ENCODE peak calls at places on chromosomes 3 and 15, in four cellular contexts. P is fibroblast of lung, N is A549, J is left ventricle myocardium inferior. Z is an unnamed sample.

GRCh38 chr15:101534376-101534970 is 45.0 kb upstream of the PCSK6 start:
- DNase-seq in P (no peak), N (no peak), J (no peak), Z (no peak)

GRCh38 chr15:83515171-83515570 is 68.0 kb downstream of the SH3GL3 start:
- DNase-seq in P (no peak), N (no peak), J (no peak), Z (no peak)

GRCh38 chr3:140242818-140243276 is 307.9 kb downstream of the CLSTN2 start:
- DNase-seq in P (no peak), N (no peak), J (no peak), Z (peak)

GRCh38 chr3:128358156-128358895 is 108.4 kb downstream of the DNAJB8 start:
- DNase-seq in P (no peak), N (no peak), J (no peak), Z (no peak)

GRCh38 chr3:196072313-196072712 is 9.6 kb downstream of the TFRC start:
- DNase-seq in P (no peak), N (no peak), J (no peak), Z (no peak)

GRCh38 chr3:141894524-141895176 is 18.2 kb downstream of the ATP1B3 start:
- DNase-seq in P (peak), N (no peak), J (no peak), Z (no peak)

GRCh38 chr3:47824541-47825473 is 21.9 kb downstream of the DHX30 start:
- DNase-seq in P (peak), N (peak), J (peak), Z (peak)

GRCh38 chr15:62059108-62059817 is 984 bp downstream of the VPS13C start:
- DNase-seq in P (no peak), N (peak), J (no peak), Z (no peak)

GRCh38 chr15:92889390-92890113 is 10.6 kb upstream of the CHD2 start:
- DNase-seq in P (no peak), N (no peak), J (no peak), Z (no peak)

GRCh38 chr15:70508561-70509281 is 254.6 kb downstream of the UACA start:
- DNase-seq in P (peak), N (peak), J (no peak), Z (peak)

GRCh38 chr3:122940628-122941086 is 86.9 kb downstream of the SEMA5B start:
- DNase-seq in P (no peak), N (no peak), J (no peak), Z (no peak)

GRCh38 chr15:74378853-74379252 is 11.4 kb upstream of the CYP11A1 start:
- DNase-seq in P (no peak), N (no peak), J (no peak), Z (no peak)

GRCh38 chr3:127041264-127041820 is 58.4 kb downstream of the PLXNA1 start:
- DNase-seq in P (no peak), N (no peak), J (no peak), Z (no peak)

GRCh38 chr3:111326144-111326995 is 215.6 kb upstream of the CD96 start:
- DNase-seq in P (peak), N (no peak), J (no peak), Z (no peak)

GRCh38 chr3:125416235-125416634 is 41.1 kb upstream of the ZNF148 start:
- DNase-seq in P (no peak), N (no peak), J (no peak), Z (no peak)

GRCh38 chr15:98956796-98957553 is 50.6 kb downstream of the PGPEP1L start:
- DNase-seq in P (no peak), N (no peak), J (no peak), Z (no peak)
- TF ChIP-seq CTCF in P (no peak), N (no peak), J (no peak), Z (no peak)

DNA sequence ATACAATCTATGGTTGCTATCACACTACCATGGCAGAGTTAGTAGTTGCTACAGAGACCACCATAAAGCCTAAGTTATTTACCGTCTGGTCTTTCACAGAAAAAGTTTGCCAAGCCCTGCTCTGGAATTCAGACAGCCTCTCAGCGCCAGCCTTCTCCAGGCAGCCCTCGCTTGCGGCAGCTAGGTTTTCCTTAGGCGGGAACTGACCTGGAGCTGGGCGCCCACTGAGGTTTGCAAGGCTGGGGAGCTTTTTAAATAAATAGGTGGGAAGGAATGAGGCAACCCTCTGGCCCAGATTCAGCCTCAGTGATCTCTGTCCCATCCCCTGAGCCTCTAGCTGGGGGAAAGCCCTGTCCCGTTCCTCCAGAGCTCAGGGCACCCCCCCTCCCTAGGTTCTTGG is 1.2 kb downstream of the CTSH start:
- DNase-seq in P (no peak), N (no peak), J (no peak), Z (peak)
- H3K4me3 ChIP-seq in P (no peak), N (no peak), J (peak), Z (peak)

GRCh38 chr3:62051506-62051905 is 321.8 kb downstream of the FEZF2 start:
- DNase-seq in P (peak), N (no peak), J (no peak), Z (no peak)
- TF ChIP-seq CTCF in P (peak), N (no peak), J (peak), Z (peak)

GRCh38 chr15:67548862-67549651 is 6.6 kb downstream of the MAP2K5 start:
- DNase-seq in P (no peak), N (no peak), J (peak), Z (no peak)

GRCh38 chr15:67548532-67548852 is 6.0 kb downstream of the MAP2K5 start:
- DNase-seq in P (no peak), N (no peak), J (no peak), Z (no peak)

GRCh38 chr15:67550522-67550921 is 8.0 kb downstream of the MAP2K5 start:
- DNase-seq in P (no peak), N (no peak), J (no peak), Z (no peak)

GRCh38 chr15:67551207-67551743 is 8.8 kb downstream of the MAP2K5 start:
- DNase-seq in P (no peak), N (no peak), J (no peak), Z (no peak)

GRCh38 chr15:67549736-67550135 is 7.2 kb downstream of the MAP2K5 start:
- DNase-seq in P (peak), N (no peak), J (no peak), Z (no peak)
- H3K4me3 ChIP-seq in P (no peak), N (no peak), J (no peak), Z (no peak)

DNA sequence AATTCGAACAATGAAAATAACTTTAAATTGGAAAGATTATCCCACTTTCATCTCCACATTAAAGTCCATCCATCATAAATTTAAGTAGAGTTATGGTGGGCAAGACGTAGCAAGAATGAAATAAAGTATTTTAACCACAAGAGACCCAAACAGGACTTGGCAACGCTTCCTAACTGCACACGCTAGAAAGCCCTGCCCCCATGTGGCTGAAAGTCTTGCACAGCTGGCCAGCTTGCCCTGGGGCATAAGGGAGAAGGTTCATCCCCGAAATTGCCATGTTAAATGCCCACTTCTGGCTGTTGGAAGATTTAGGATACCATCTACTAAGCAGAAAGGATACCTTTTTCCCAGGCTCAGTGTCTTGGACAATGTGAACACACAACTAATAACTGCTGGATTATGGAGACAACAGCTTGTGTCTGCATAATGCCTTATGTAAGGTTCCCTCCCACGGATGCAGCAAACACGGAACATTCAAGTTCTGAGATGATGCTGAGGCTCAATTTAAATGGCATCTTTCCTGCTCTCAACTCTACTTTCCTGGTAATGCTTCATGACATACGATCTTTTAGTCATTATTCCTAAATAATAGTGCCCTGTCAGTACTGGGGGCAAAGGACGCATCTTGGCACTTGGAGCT is 116.6 kb upstream of the TJP1 start:
- DNase-seq in P (peak), N (no peak), J (no peak), Z (no peak)
- TF ChIP-seq CTCF in P (no peak), N (peak), J (peak), Z (peak)

GRCh38 chr3:34268032-34268760 is 469.8 kb downstream of the PDCD6IP start:
- DNase-seq in P (no peak), N (no peak), J (no peak), Z (no peak)
- H3K4me3 ChIP-seq in P (no peak), N (no peak), J (no peak), Z (no peak)

GRCh38 chr3:150519026-150519425 is 27.3 kb downstream of the SERP1 start:
- DNase-seq in P (no peak), N (no peak), J (no peak), Z (no peak)

GRCh38 chr3:150520408-150520807 is 25.9 kb downstream of the SERP1 start:
- DNase-seq in P (no peak), N (no peak), J (no peak), Z (no peak)

GRCh38 chr3:150523538-150523937 is 22.8 kb downstream of the SERP1 start:
- DNase-seq in P (no peak), N (no peak), J (no peak), Z (no peak)

GRCh38 chr3:150521458-150521857 is 24.8 kb downstream of the SERP1 start:
- DNase-seq in P (no peak), N (no peak), J (no peak), Z (no peak)
- TF ChIP-seq CTCF in P (no peak), N (no peak), J (no peak), Z (no peak)

Z was measured in retinal pigment epithelial cell.